ENCODE peak calls at places on chromosomes 6 and 20, in nine cellular contexts. Z is fibroblast of lung, D is body of pancreas, A is ovary, L is GM23248, K is tibial nerve, U is heart left ventricle, G is hepatocyte, B is right lobe of liver. M is an unnamed sample.

GRCh38 chr20:47354710-47355488 is 1.6 kb downstream of the ZMYND8 start:
- DNase-seq in G (no peak), D (no peak), K (no peak), Z (peak; percentile 41), B (no peak), U (no peak), L (peak; percentile 44), A (no peak), M (no peak)

GRCh38 chr6:40918035-40918651 is 120.9 kb downstream of the UNC5CL start:
- DNase-seq in G (no peak), L (no peak), B (no peak), U (no peak), A (no peak), D (peak; percentile 34), K (no peak), Z (no peak), M (no peak)

GRCh38 chr6:39617520-39617919 is 107.7 kb downstream of the KIF6 start:
- DNase-seq in K (no peak), Z (no peak), L (no peak), B (no peak), D (no peak), G (no peak), U (no peak), A (no peak), M (no peak)

GRCh38 chr6:165448210-165448609 is 138.8 kb upstream of the C6orf118 start:
- DNase-seq in U (no peak), A (no peak), G (no peak), K (no peak), B (no peak), Z (no peak), D (no peak), L (no peak), M (no peak)

GRCh38 chr6:76593668-76594067 is 521.2 kb upstream of the IMPG1 start:
- DNase-seq in D (no peak), L (no peak), G (no peak), Z (no peak), B (no peak), A (no peak), K (no peak), U (no peak), M (no peak)

GRCh38 chr6:38784506-38785235 is 69.6 kb downstream of the DNAH8 start:
- DNase-seq in B (no peak), D (no peak), A (no peak), L (no peak), Z (peak; percentile 27), G (no peak), K (no peak), U (no peak), M (peak; percentile 53)

GRCh38 chr6:133964052-133964451 is 11.0 kb downstream of the TBPL1 start:
- DNase-seq in L (peak; percentile 43), B (no peak), K (no peak), Z (peak; percentile 92), G (no peak), D (no peak), U (no peak), A (no peak), M (peak; percentile 83)

GRCh38 chr6:149012040-149012545 is 265.3 kb downstream of the UST start:
- DNase-seq in K (no peak), G (peak; percentile 82), B (no peak), U (no peak), Z (peak; percentile 99), D (no peak), L (peak; percentile 97), A (no peak), M (peak; percentile 92)

GRCh38 chr6:139987091-139987490 is 612.6 kb upstream of the CITED2 start:
- DNase-seq in B (no peak), A (no peak), Z (no peak), K (no peak), L (no peak), U (no peak), G (no peak), D (no peak), M (no peak)

GRCh38 chr6:117496383-117496990 is 14.0 kb downstream of the DCBLD1 start:
- DNase-seq in G (no peak), D (no peak), K (no peak), Z (peak; percentile 94), U (no peak), B (no peak), L (peak; percentile 89), A (no peak), M (peak; percentile 72)

GRCh38 chr6:30238178-30238795 is 25.1 kb upstream of the TRIM26 start:
- DNase-seq in G (peak; percentile 23), A (no peak), U (no peak), D (no peak), B (no peak), K (no peak), Z (peak; percentile 17), L (peak; percentile 42), M (peak; percentile 34)

GRCh38 chr6:83006270-83006905 is 59.3 kb downstream of the UBE3D start:
- DNase-seq in Z (no peak), D (no peak), L (no peak), K (no peak), G (no peak), U (no peak), B (no peak), A (no peak), M (no peak)

GRCh38 chr6:2103644-2104523 is 141.5 kb downstream of the GMDS start:
- DNase-seq in G (peak; percentile 48), K (no peak), L (peak; percentile 63), U (no peak), Z (peak; percentile 20), B (peak; percentile 38), D (no peak), A (no peak), M (peak; percentile 25)

GRCh38 chr6:144624246-144624645 is 339.1 kb downstream of the UTRN start:
- DNase-seq in L (no peak), U (no peak), Z (no peak), A (no peak), K (no peak), D (no peak), B (no peak), G (no peak), M (no peak)

GRCh38 chr6:23006656-23007055 is 437.3 kb downstream of the HDGFL1 start:
- DNase-seq in Z (no peak), K (no peak), B (no peak), A (no peak), L (no peak), U (no peak), G (no peak), D (no peak), M (no peak)

GRCh38 chr6:106476326-106477105 is 116.0 kb downstream of the CRYBG1 start:
- DNase-seq in D (no peak), A (no peak), Z (peak; percentile 90), B (no peak), K (no peak), L (peak; percentile 77), U (no peak), G (no peak), M (peak; percentile 38)

GRCh38 chr6:148682990-148683389 is 63.8 kb upstream of the UST start:
- DNase-seq in K (no peak), L (no peak), D (no peak), U (no peak), Z (no peak), B (no peak), A (no peak), G (no peak), M (no peak)

GRCh38 chr6:136066005-136066404 is 184.1 kb downstream of the MTFR2 start:
- DNase-seq in D (no peak), A (no peak), K (no peak), G (no peak), L (peak; percentile 37), Z (peak; percentile 41), U (no peak), B (no peak), M (no peak)

GRCh38 chr6:35728663-35729348 is 8.0 kb upstream of the ARMC12 start:
- DNase-seq in D (peak; percentile 37), A (peak; percentile 44), U (peak; percentile 73), L (no peak), K (no peak), G (no peak), B (peak; percentile 81), Z (no peak), M (no peak)
- H3K4me3 ChIP-seq in D (no peak overlapping the region), A (peak overlapping the region; percentile 50), U (peak overlapping the region; percentile 58), L (no peak overlapping the region), K (peak overlapping the region; percentile 23), G (peak overlapping the region; percentile 22), B (no peak overlapping the region), Z (no peak overlapping the region), M (no peak overlapping the region)

GRCh38 chr6:167165887-167166471 is 8.2 kb upstream of the GPR31 start:
- DNase-seq in B (no peak), K (no peak), D (no peak), L (no peak), U (no peak), Z (no peak), G (no peak), A (no peak), M (no peak)

GRCh38 chr6:167161895-167162467 is 4.2 kb upstream of the GPR31 start:
- DNase-seq in B (no peak), G (no peak), Z (peak; percentile 14), L (no peak), D (no peak), K (no peak), U (no peak), A (no peak), M (no peak)

GRCh38 chr6:167157867-167158266 is at the start of gene GPR31:
- DNase-seq in G (no peak), A (no peak), D (no peak), Z (no peak), K (no peak), U (no peak), B (no peak), L (no peak), M (no peak)

GRCh38 chr6:167163476-167164011 is 5.8 kb upstream of the GPR31 start:
- DNase-seq in A (no peak), Z (no peak), G (no peak), B (no peak), K (no peak), L (no peak), U (no peak), D (no peak), M (no peak)

GRCh38 chr6:167162591-167162990 is 4.8 kb upstream of the GPR31 start:
- DNase-seq in A (no peak), G (no peak), D (no peak), K (no peak), Z (no peak), L (no peak), B (no peak), U (no peak), M (no peak)
- H3K27ac ChIP-seq in A (no peak overlapping the region), G (no peak overlapping the region), D (no peak overlapping the region), K (no peak overlapping the region), Z (no peak overlapping the region), L (no peak overlapping the region), B (no peak overlapping the region), U (no peak overlapping the region), M (no peak overlapping the region)

DNA sequence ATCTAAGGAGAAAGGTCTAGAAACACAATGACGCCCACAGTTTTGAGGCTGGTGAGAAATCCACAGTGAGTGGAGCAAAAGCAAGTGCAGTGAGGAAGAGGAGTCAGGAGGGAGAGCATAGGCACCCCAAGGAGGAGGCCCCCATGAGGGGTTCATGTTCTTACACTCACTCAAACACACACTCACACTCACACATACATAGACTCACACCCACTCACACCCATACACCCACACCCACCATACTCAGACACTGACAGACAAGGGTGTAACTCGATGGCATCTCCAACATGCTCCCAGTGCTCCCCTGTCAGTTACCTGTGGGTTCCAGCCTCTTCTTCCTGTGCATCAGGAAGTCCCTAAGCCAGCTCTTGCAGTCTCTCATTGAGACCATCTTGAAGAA is 3.8 kb downstream of the ULBP3 start:
- DNase-seq in B (no peak), Z (no peak), G (no peak), K (no peak), L (no peak), A (no peak), U (no peak), D (no peak), M (no peak)
- H3K4me3 ChIP-seq in B (no peak overlapping the region), Z (no peak overlapping the region), G (no peak overlapping the region), K (no peak overlapping the region), L (no peak overlapping the region), A (no peak overlapping the region), U (no peak overlapping the region), D (no peak overlapping the region), M (no peak overlapping the region)

GRCh38 chr6:68875403-68875802 is 240.3 kb downstream of the ADGRB3 start:
- DNase-seq in B (no peak), K (no peak), Z (no peak), U (no peak), D (no peak), A (no peak), L (no peak), G (no peak), M (no peak)
- H3K27ac ChIP-seq in B (no peak overlapping the region), K (no peak overlapping the region), Z (no peak overlapping the region), U (no peak overlapping the region), D (no peak overlapping the region), A (no peak overlapping the region), L (no peak overlapping the region), G (no peak overlapping the region), M (no peak overlapping the region)